ENCODE peak calls at places on chromosomes 11 and 22, in ten cellular contexts. One of them, this sample, is unnamed.

GRCh38 chr11:106917973-106918372 is 100.3 kb downstream of the GUCY1A2 start:
- DNase-seq in A172: peak
- DNase-seq in stomach: no peak
- DNase-seq in Kasumi-1: peak
- DNase-seq in activated CD4-positive, alpha-beta T cell treated with anti-CD3 and anti-CD28 coated beads, Interleukin-2, amount 50 U/mL, for 24 hours: no peak
- DNase-seq in stimulated activated naive CD4-positive, alpha-beta T cell: no peak
- DNase-seq in midbrain: no peak
- DNase-seq in brain microvascular endothelial cell: no peak
- DNase-seq in Right ventricle myocardium superior: no peak
- DNase-seq in germinal center: peak
- DNase-seq in this sample: no peak

GRCh38 chr11:85027346-85027745 is 599.8 kb downstream of the DLG2 start:
- DNase-seq in activated CD4-positive, alpha-beta T cell treated with anti-CD3 and anti-CD28 coated beads, Interleukin-2, amount 50 U/mL, for 24 hours: no peak
- DNase-seq in stomach: no peak
- DNase-seq in midbrain: no peak
- DNase-seq in stimulated activated naive CD4-positive, alpha-beta T cell: no peak
- DNase-seq in Right ventricle myocardium superior: no peak
- DNase-seq in A172: no peak
- DNase-seq in brain microvascular endothelial cell: no peak
- DNase-seq in germinal center: no peak
- DNase-seq in Kasumi-1: no peak
- DNase-seq in this sample: no peak

GRCh38 chr22:19876314-19876940 is 21.8 kb upstream of the GNB1L start:
- DNase-seq in activated CD4-positive, alpha-beta T cell treated with anti-CD3 and anti-CD28 coated beads, Interleukin-2, amount 50 U/mL, for 24 hours: no peak
- DNase-seq in Right ventricle myocardium superior: no peak
- DNase-seq in Kasumi-1: no peak
- DNase-seq in stimulated activated naive CD4-positive, alpha-beta T cell: no peak
- DNase-seq in A172: peak
- DNase-seq in midbrain: no peak
- DNase-seq in stomach: no peak
- DNase-seq in brain microvascular endothelial cell: no peak
- DNase-seq in germinal center: no peak
- DNase-seq in this sample: no peak

GRCh38 chr11:45948341-45948740 is 25.9 kb downstream of the LARGE2 start:
- DNase-seq in brain microvascular endothelial cell: no peak
- DNase-seq in A172: no peak
- DNase-seq in stimulated activated naive CD4-positive, alpha-beta T cell: no peak
- DNase-seq in Kasumi-1: no peak
- DNase-seq in Right ventricle myocardium superior: no peak
- DNase-seq in midbrain: peak
- DNase-seq in activated CD4-positive, alpha-beta T cell treated with anti-CD3 and anti-CD28 coated beads, Interleukin-2, amount 50 U/mL, for 24 hours: no peak
- DNase-seq in germinal center: no peak
- DNase-seq in stomach: no peak
- DNase-seq in this sample: no peak

GRCh38 chr11:34824425-34824824 is 91.8 kb downstream of the APIP start:
- DNase-seq in A172: no peak
- DNase-seq in germinal center: no peak
- DNase-seq in stomach: no peak
- DNase-seq in activated CD4-positive, alpha-beta T cell treated with anti-CD3 and anti-CD28 coated beads, Interleukin-2, amount 50 U/mL, for 24 hours: no peak
- DNase-seq in brain microvascular endothelial cell: no peak
- DNase-seq in stimulated activated naive CD4-positive, alpha-beta T cell: no peak
- DNase-seq in Right ventricle myocardium superior: no peak
- DNase-seq in Kasumi-1: no peak
- DNase-seq in midbrain: no peak
- DNase-seq in this sample: no peak

GRCh38 chr22:46996595-46997310 is 234.3 kb downstream of the TBC1D22A start:
- DNase-seq in Right ventricle myocardium superior: no peak
- DNase-seq in midbrain: no peak
- DNase-seq in Kasumi-1: no peak
- DNase-seq in stimulated activated naive CD4-positive, alpha-beta T cell: no peak
- DNase-seq in A172: no peak
- DNase-seq in brain microvascular endothelial cell: no peak
- DNase-seq in stomach: no peak
- DNase-seq in germinal center: no peak
- DNase-seq in activated CD4-positive, alpha-beta T cell treated with anti-CD3 and anti-CD28 coated beads, Interleukin-2, amount 50 U/mL, for 24 hours: no peak
- DNase-seq in this sample: no peak

GRCh38 chr22:26712158-26712557 is 54.8 kb downstream of the MIAT start:
- DNase-seq in A172: no peak
- DNase-seq in Kasumi-1: no peak
- DNase-seq in midbrain: no peak
- DNase-seq in Right ventricle myocardium superior: no peak
- DNase-seq in stomach: no peak
- DNase-seq in activated CD4-positive, alpha-beta T cell treated with anti-CD3 and anti-CD28 coated beads, Interleukin-2, amount 50 U/mL, for 24 hours: no peak
- DNase-seq in stimulated activated naive CD4-positive, alpha-beta T cell: no peak
- DNase-seq in germinal center: no peak
- DNase-seq in brain microvascular endothelial cell: no peak
- DNase-seq in this sample: no peak

GRCh38 chr11:78207532-78208256 is 19.0 kb downstream of the USP35 start:
- DNase-seq in stomach: no peak
- DNase-seq in A172: no peak
- DNase-seq in activated CD4-positive, alpha-beta T cell treated with anti-CD3 and anti-CD28 coated beads, Interleukin-2, amount 50 U/mL, for 24 hours: no peak
- DNase-seq in midbrain: no peak
- DNase-seq in stimulated activated naive CD4-positive, alpha-beta T cell: no peak
- DNase-seq in germinal center: no peak
- DNase-seq in Kasumi-1: no peak
- DNase-seq in Right ventricle myocardium superior: no peak
- DNase-seq in brain microvascular endothelial cell: no peak
- DNase-seq in this sample: no peak

GRCh38 chr11:123587559-123587958 is 66.9 kb downstream of the SCN3B start:
- DNase-seq in A172: no peak
- DNase-seq in germinal center: no peak
- DNase-seq in midbrain: no peak
- DNase-seq in brain microvascular endothelial cell: no peak
- DNase-seq in stimulated activated naive CD4-positive, alpha-beta T cell: no peak
- DNase-seq in Right ventricle myocardium superior: no peak
- DNase-seq in stomach: peak
- DNase-seq in Kasumi-1: no peak
- DNase-seq in activated CD4-positive, alpha-beta T cell treated with anti-CD3 and anti-CD28 coated beads, Interleukin-2, amount 50 U/mL, for 24 hours: no peak
- DNase-seq in this sample: no peak

GRCh38 chr11:43419460-43419859 is 60.7 kb downstream of the TTC17 start:
- DNase-seq in Kasumi-1: peak
- DNase-seq in activated CD4-positive, alpha-beta T cell treated with anti-CD3 and anti-CD28 coated beads, Interleukin-2, amount 50 U/mL, for 24 hours: peak
- DNase-seq in germinal center: peak
- DNase-seq in Right ventricle myocardium superior: no peak
- DNase-seq in stimulated activated naive CD4-positive, alpha-beta T cell: no peak
- DNase-seq in A172: peak
- DNase-seq in midbrain: peak
- DNase-seq in stomach: peak
- DNase-seq in brain microvascular endothelial cell: peak
- DNase-seq in this sample: no peak

GRCh38 chr11:72293391-72293790 is 49.4 kb upstream of the PHOX2A start:
- DNase-seq in Kasumi-1: no peak
- DNase-seq in A172: no peak
- DNase-seq in germinal center: no peak
- DNase-seq in midbrain: no peak
- DNase-seq in Right ventricle myocardium superior: no peak
- DNase-seq in stomach: no peak
- DNase-seq in stimulated activated naive CD4-positive, alpha-beta T cell: no peak
- DNase-seq in activated CD4-positive, alpha-beta T cell treated with anti-CD3 and anti-CD28 coated beads, Interleukin-2, amount 50 U/mL, for 24 hours: no peak
- DNase-seq in brain microvascular endothelial cell: no peak
- DNase-seq in this sample: no peak

GRCh38 chr11:111408789-111409727 is 30.0 kb upstream of the POU2AF1 start:
- DNase-seq in A172: no peak
- DNase-seq in brain microvascular endothelial cell: no peak
- DNase-seq in germinal center: no peak
- DNase-seq in Kasumi-1: peak
- DNase-seq in midbrain: no peak
- DNase-seq in stomach: no peak
- DNase-seq in activated CD4-positive, alpha-beta T cell treated with anti-CD3 and anti-CD28 coated beads, Interleukin-2, amount 50 U/mL, for 24 hours: no peak
- DNase-seq in stimulated activated naive CD4-positive, alpha-beta T cell: no peak
- DNase-seq in Right ventricle myocardium superior: no peak
- DNase-seq in this sample: no peak